ENCODE peak calls at places on chromosomes 2 and 18, in five cellular contexts. V is brain microvascular endothelial cell, B is left lung, Q is uterus, M is A549. L is an unnamed sample.
A peak's percentile ranks its signal among the peaks of the same experiment; 100 is the strongest.

GRCh38 chr2:171330155-171330956 is 103.4 kb downstream of the METTL8 start:
- DNase-seq in V (no peak), B (no peak), Q (no peak), M (no peak), L (no peak)

GRCh38 chr2:173982918-173983317 is 17.7 kb upstream of the SP3 start:
- DNase-seq in V (peak; percentile 25), B (no peak), Q (peak; percentile 47), M (peak; percentile 42), L (peak; percentile 65)

GRCh38 chr2:180969124-180969523 is 11.3 kb upstream of the UBE2E3 start:
- DNase-seq in V (no peak), B (no peak), Q (no peak), M (no peak), L (no peak)

GRCh38 chr2:222754324-222754723 is 82.9 kb downstream of the MOGAT1 start:
- DNase-seq in V (no peak), B (no peak), Q (no peak), M (no peak), L (no peak)

GRCh38 chr2:74575320-74575719 is 20.8 kb downstream of the DOK1 start:
- DNase-seq in V (no peak), B (no peak), Q (no peak), M (no peak), L (no peak)

GRCh38 chr2:226329180-226329579 is 470.4 kb downstream of the IRS1 start:
- DNase-seq in V (no peak), B (no peak), Q (no peak), M (peak; percentile 39), L (no peak)

GRCh38 chr18:67893896-67894295 is 377.4 kb upstream of the DSEL start:
- DNase-seq in V (no peak), B (no peak), Q (no peak), M (no peak), L (no peak)

GRCh38 chr2:38765551-38765950 is 12.5 kb upstream of the GEMIN6 start:
- DNase-seq in V (no peak), B (no peak), Q (no peak), M (no peak), L (no peak)

GRCh38 chr2:79941172-79941571 is 363.4 kb downstream of the LRRTM1 start:
- DNase-seq in V (no peak), B (no peak), Q (no peak), M (no peak), L (no peak)

GRCh38 chr2:111032721-111033532 is 87.8 kb upstream of the BCL2L11 start:
- DNase-seq in V (no peak), B (no peak), Q (no peak), M (peak; percentile 63), L (no peak)

GRCh38 chr2:102061962-102062795 is 70.4 kb downstream of the IL1R2 start:
- DNase-seq in V (peak; percentile 64), B (no peak), Q (no peak), M (no peak), L (no peak)

GRCh38 chr18:66495844-66496243 is 108.0 kb downstream of the CDH19 start:
- DNase-seq in V (peak; percentile 2), B (peak; percentile 44), Q (no peak), M (peak; percentile 71), L (peak; percentile 73)

GRCh38 chr2:88489181-88489580 is 36.7 kb upstream of the FOXI3 start:
- DNase-seq in V (no peak), B (no peak), Q (no peak), M (peak; percentile 10), L (no peak)

GRCh38 chr2:30511122-30512083 is 64.4 kb downstream of the LCLAT1 start:
- DNase-seq in V (peak; percentile 72), B (no peak), Q (peak; percentile 70), M (peak; percentile 67), L (no peak)

GRCh38 chr2:30516166-30516565 is 69.1 kb downstream of the LCLAT1 start:
- DNase-seq in V (no peak), B (no peak), Q (no peak), M (no peak), L (no peak)

GRCh38 chr2:30514134-30514860 is 67.3 kb downstream of the LCLAT1 start:
- DNase-seq in V (peak; percentile 75), B (no peak), Q (peak; percentile 23), M (no peak), L (no peak)

GRCh38 chr2:30512243-30512866 is 65.3 kb downstream of the LCLAT1 start:
- DNase-seq in V (no peak), B (no peak), Q (no peak), M (no peak), L (no peak)

GRCh38 chr2:30514861-30515435 is 67.9 kb downstream of the LCLAT1 start:
- DNase-seq in V (no peak), B (no peak), Q (no peak), M (no peak), L (no peak)
- H3K27ac ChIP-seq in V (no peak overlapping the region), B (no peak overlapping the region), Q (no peak overlapping the region), M (no peak overlapping the region), L (no peak overlapping the region)

DNA sequence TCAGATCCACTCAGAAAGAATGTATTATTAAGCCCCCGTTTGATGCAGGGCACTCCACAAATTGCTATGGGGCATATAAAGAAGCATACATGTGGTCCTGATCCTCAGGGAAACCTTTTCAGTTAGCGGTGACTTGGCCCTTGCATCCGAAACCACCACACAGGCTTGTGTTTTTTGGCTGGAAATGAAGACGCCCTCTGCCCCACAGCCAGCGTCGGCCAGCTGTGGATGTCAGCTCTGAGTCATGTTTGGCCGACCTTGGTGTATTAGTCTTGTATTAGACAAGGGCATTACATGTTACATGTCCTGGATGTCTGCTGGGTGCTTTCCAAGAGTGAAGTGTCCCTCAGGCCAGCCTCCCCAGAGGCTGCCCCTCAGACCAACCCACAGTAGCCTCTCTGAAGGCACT is 107.6 kb upstream of the MAP3K20 start:
- DNase-seq in V (peak; percentile 89), B (no peak), Q (peak; percentile 51), M (no peak), L (no peak)
- H3K4me3 ChIP-seq in V (no peak overlapping the region), B (no peak overlapping the region), Q (no peak overlapping the region), M (no peak overlapping the region), L (no peak overlapping the region)

DNA sequence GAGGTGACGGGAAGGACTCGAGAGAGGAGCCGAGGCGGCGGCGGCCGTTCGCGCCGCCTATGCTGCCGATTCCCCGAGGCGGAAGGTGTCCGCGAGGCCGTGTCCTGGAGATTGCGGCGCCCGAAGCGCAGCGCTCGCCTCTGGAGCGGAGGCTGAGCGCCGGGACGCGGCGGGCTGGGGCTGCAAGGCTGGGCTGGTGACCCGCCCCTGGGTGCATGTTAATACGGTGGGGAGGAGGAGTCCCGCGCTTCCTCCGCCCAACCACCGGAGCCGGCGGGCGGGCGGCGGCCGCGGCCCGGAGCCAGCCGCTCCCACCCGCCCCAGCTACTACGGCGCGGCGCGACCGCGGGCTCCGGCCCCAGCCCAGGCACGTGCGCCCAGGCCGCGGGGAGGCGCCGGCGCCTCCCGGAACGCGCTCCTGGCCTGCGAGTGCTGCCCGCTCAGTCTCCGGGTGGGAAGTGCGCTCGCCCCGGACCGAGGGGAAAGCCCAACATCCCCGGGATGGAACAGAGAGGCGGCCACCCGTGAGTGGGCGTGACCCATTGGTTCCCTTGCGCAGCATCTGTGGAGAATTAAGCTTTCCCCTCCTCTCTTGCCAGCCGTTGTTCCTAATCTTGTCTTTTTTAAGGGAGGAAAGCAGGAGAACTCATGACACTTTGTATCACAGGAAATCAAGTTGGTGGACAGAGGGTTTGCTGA is at the start of gene DLGAP1:
- DNase-seq in V (peak; percentile 2), B (peak; percentile 80), Q (no peak), M (no peak), L (no peak)
- TF ChIP-seq CTCF in V (no peak), B (no peak), Q (no peak), M (no peak), L (no peak)

DNA sequence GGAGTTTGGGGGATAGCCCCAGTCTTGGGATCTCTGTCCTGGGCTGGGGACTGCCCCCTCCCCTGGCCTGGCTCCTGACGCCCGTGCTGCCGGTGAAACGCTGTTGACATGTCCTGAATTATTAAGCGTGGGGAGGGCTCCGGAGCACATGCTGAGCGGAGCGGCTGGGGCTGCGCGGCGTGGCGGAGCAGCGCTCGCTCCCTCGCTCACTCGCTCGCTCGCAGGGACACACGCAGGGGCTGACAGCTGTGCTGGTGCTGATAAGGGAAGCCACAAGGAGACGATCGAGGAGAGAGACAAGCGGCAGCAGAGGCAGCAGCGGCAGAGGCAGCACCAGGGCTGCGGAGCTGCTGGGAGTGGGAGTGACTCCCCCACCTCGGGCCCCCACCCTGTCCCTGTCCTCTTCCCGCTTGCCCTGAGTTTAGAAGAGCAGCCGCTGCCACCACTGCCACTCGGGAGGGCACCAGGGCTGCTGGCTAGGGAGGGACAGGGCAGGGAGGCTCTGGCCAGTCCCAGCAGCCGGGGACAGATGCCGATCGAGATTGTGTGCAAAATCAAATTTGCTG is at the start of gene ASIC4:
- DNase-seq in V (no peak), B (no peak), Q (no peak), M (no peak), L (no peak)
- H3K27ac ChIP-seq in V (no peak within 1 kb of the TSS), B (no peak within 1 kb of the TSS), Q (no peak within 1 kb of the TSS), M (no peak within 1 kb of the TSS), L (peak within 1 kb of the TSS; percentile 36)

GRCh38 chr2:109318150-109318948 is 189.3 kb downstream of the SH3RF3 start:
- DNase-seq in V (peak; percentile 92), B (peak; percentile 60), Q (peak; percentile 84), M (no peak), L (no peak)
- H3K4me3 ChIP-seq in V (peak overlapping the region; percentile 20), B (no peak overlapping the region), Q (no peak overlapping the region), M (no peak overlapping the region), L (no peak overlapping the region)

GRCh38 chr2:196639180-196640030 is at the start of gene CCDC150:
- DNase-seq in V (peak; percentile 94), B (peak; percentile 95), Q (peak; percentile 84), M (peak; percentile 93), L (peak; percentile 95)
- TF ChIP-seq CTCF in V (peak; percentile 51), B (no peak), Q (peak; percentile 3), M (peak; percentile 25), L (peak; percentile 69)

GRCh38 chr18:22482948-22483347 is 65.2 kb upstream of the CTAGE1 start:
- DNase-seq in V (no peak), B (no peak), Q (no peak), M (no peak), L (no peak)

GRCh38 chr18:22486667-22487066 is 69.0 kb upstream of the CTAGE1 start:
- DNase-seq in V (no peak), B (no peak), Q (no peak), M (no peak), L (no peak)

GRCh38 chr18:22483407-22483806 is 65.7 kb upstream of the CTAGE1 start:
- DNase-seq in V (no peak), B (no peak), Q (no peak), M (no peak), L (no peak)

GRCh38 chr18:22488554-22488953 is 70.8 kb upstream of the CTAGE1 start:
- DNase-seq in V (no peak), B (no peak), Q (no peak), M (no peak), L (no peak)

GRCh38 chr18:22485808-22486244 is 68.1 kb upstream of the CTAGE1 start:
- DNase-seq in V (no peak), B (no peak), Q (no peak), M (peak; percentile 7), L (no peak)
- H3K27ac ChIP-seq in V (no peak overlapping the region), B (no peak overlapping the region), Q (no peak overlapping the region), M (peak overlapping the region; percentile 54), L (no peak overlapping the region)

L was measured in dorsolateral prefrontal cortex.